ENCODE peak calls at places on chromosomes 3 and 15, in five cellular contexts. U is mucosa of descending colon; R is hepatocyte; Q is naive thymus-derived CD4-positive, alpha-beta T cell; J is AG10803. I is an unnamed sample.

GRCh38 chr3:184423567-184423966 is 43.7 kb downstream of the CHRD start:
- DNase-seq in Q (no peak), U (no peak), J (no peak), R (no peak), I (no peak)

GRCh38 chr3:70861234-70861633 is 548.8 kb upstream of the MDFIC2 start:
- DNase-seq in J (peak; percentile 87), Q (no peak), R (no peak), U (no peak), I (no peak)

GRCh38 chr15:67584157-67584556 is 41.7 kb downstream of the MAP2K5 start:
- DNase-seq in R (no peak), U (no peak), J (no peak), Q (no peak), I (no peak)

GRCh38 chr3:143726727-143727126 is 121.5 kb downstream of the SLC9A9 start:
- DNase-seq in J (no peak), Q (no peak), R (no peak), U (no peak), I (no peak)

GRCh38 chr15:60006808-60007346 is 2.8 kb downstream of the FOXB1 start:
- DNase-seq in Q (no peak), R (no peak), J (no peak), U (no peak), I (no peak)

GRCh38 chr3:22269827-22270226 is 518.8 kb upstream of the ZNF385D start:
- DNase-seq in Q (no peak), J (peak; percentile 21), U (no peak), R (no peak), I (no peak)

GRCh38 chr15:67895237-67895636 is 55.4 kb upstream of the RNU6-1 start:
- DNase-seq in U (no peak), R (no peak), J (no peak), Q (no peak), I (no peak)

GRCh38 chr3:112308151-112308911 is 14.3 kb upstream of the SLC9C1 start:
- DNase-seq in Q (no peak), R (peak; percentile 73), U (no peak), J (peak; percentile 36), I (no peak)

GRCh38 chr15:62393196-62393595 is 228.1 kb upstream of the C2CD4B start:
- DNase-seq in J (no peak), Q (no peak), R (no peak), U (no peak), I (no peak)

GRCh38 chr3:143479727-143480126 is 360.2 kb downstream of the CHST2 start:
- DNase-seq in U (no peak), R (no peak), Q (no peak), J (no peak), I (no peak)

GRCh38 chr3:186759231-186759930 is 24.0 kb upstream of the EIF4A2 start:
- DNase-seq in R (no peak), U (no peak), Q (no peak), J (no peak), I (no peak)

GRCh38 chr3:134388292-134388691 is 14.0 kb upstream of the AMOTL2 start:
- DNase-seq in U (no peak), J (no peak), Q (no peak), R (no peak), I (no peak)

GRCh38 chr3:25894101-25894500 is 104.2 kb downstream of the OXSM start:
- DNase-seq in R (no peak), J (no peak), U (no peak), Q (no peak), I (no peak)

GRCh38 chr3:84224262-84224661 is 734.5 kb upstream of the CADM2 start:
- DNase-seq in J (no peak), Q (no peak), U (no peak), R (no peak), I (no peak)

GRCh38 chr3:42652611-42653302 is 740 bp upstream of the ZBTB47 start:
- DNase-seq in J (peak; percentile 70), R (peak; percentile 60), U (peak; percentile 63), Q (no peak), I (no peak)

GRCh38 chr3:118267588-118267987 is 767.1 kb downstream of the IGSF11 start:
- DNase-seq in Q (no peak), U (no peak), J (no peak), R (no peak), I (no peak)

I was measured in CD4-positive, CD25-positive, alpha-beta regulatory T cell.